ENCODE peak calls at places on chromosome 17, in eight cellular contexts. P is pulmonary artery endothelial cell; N is sciatic nerve; D is NCI-H460; A is stimulated activated CD8-positive, alpha-beta memory T cell treated with anti-CD3 and anti-CD28 coated beads, Interleukin-15, amount 100 ng/mL, for 24 hours; I is tibial nerve; C is astrocyte of the cerebellum; X is CD4-positive, alpha-beta memory T cell. H is an unnamed sample.

GRCh38 chr17:58060596-58061191 is 22.5 kb upstream of the DYNLL2 start:
- DNase-seq in I (no peak), D (no peak), C (no peak), A (no peak), P (no peak), X (no peak), N (no peak), H (no peak)

GRCh38 chr17:66287911-66288310 is 14.5 kb upstream of the PRKCA start:
- DNase-seq in D (no peak), I (no peak), X (no peak), C (no peak), P (no peak), N (no peak), A (no peak), H (no peak)

GRCh38 chr17:80451104-80451775 is 25.2 kb downstream of the NPTX1 start:
- DNase-seq in X (peak), N (no peak), P (no peak), D (no peak), I (no peak), C (no peak), A (no peak), H (no peak)

GRCh38 chr17:72372185-72372584 is 251.4 kb downstream of the SOX9 start:
- DNase-seq in C (no peak), X (no peak), N (no peak), D (no peak), A (no peak), I (no peak), P (no peak), H (no peak)

GRCh38 chr17:51848451-51848850 is 310.1 kb downstream of the CA10 start:
- DNase-seq in I (no peak), X (no peak), A (no peak), D (no peak), N (no peak), P (no peak), C (no peak), H (no peak)

GRCh38 chr17:45666046-45666600 is 118.0 kb upstream of the CRHR1 start:
- DNase-seq in C (no peak), D (no peak), P (no peak), I (no peak), A (no peak), N (no peak), X (no peak), H (no peak)

GRCh38 chr17:29445844-29446243 is 55.7 kb downstream of the TAOK1 start:
- DNase-seq in X (no peak), C (no peak), A (no peak), N (no peak), P (no peak), D (no peak), I (no peak), H (no peak)

GRCh38 chr17:57782642-57783337 is 37.7 kb upstream of the CCDC182 start:
- DNase-seq in P (no peak), I (no peak), D (no peak), C (no peak), A (no peak), X (no peak), N (no peak), H (no peak)

GRCh38 chr17:33968350-33969044 is 286.6 kb upstream of the CCL2 start:
- DNase-seq in X (no peak), P (no peak), I (no peak), D (no peak), C (no peak), A (no peak), N (no peak), H (no peak)

GRCh38 chr17:81379523-81379942 is 15.7 kb upstream of the BAHCC1 start:
- DNase-seq in C (no peak), A (no peak), D (no peak), X (no peak), N (no peak), P (no peak), I (no peak), H (no peak)